ENCODE peak calls at places on chromosomes 7 and 10, in nine cellular contexts. C, V, J, E, Z, S, O, R and A are unnamed samples.

GRCh38 chr10:79137826-79138225 is 69.1 kb downstream of the ZMIZ1 start:
- DNase-seq in C (no peak), V (peak; percentile 62), J (no peak), E (no peak), Z (no peak), S (no peak), O (no peak), R (no peak), A (no peak)

GRCh38 chr7:138865843-138866242 is 67.8 kb upstream of the ATP6V0A4 start:
- DNase-seq in C (no peak), V (no peak), J (no peak), E (no peak), Z (no peak), S (no peak), O (no peak), R (no peak), A (no peak)

GRCh38 chr7:84228526-84228925 is 33.9 kb upstream of the SEMA3A start:
- DNase-seq in C (peak; percentile 92), V (no peak), J (no peak), E (no peak), Z (no peak), S (no peak), O (no peak), R (no peak), A (no peak)

GRCh38 chr10:53990799-53991238 is 810.2 kb downstream of the PCDH15 start:
- DNase-seq in C (no peak), V (no peak), J (no peak), E (peak; percentile 55), Z (no peak), S (peak; percentile 46), O (no peak), R (no peak), A (no peak)

GRCh38 chr7:3836855-3837254 is 535.8 kb downstream of the SDK1 start:
- DNase-seq in C (no peak), V (no peak), J (no peak), E (no peak), Z (no peak), S (no peak), O (no peak), R (no peak), A (no peak)

GRCh38 chr7:63968629-63969028 is 30.0 kb upstream of the ZNF722 start:
- DNase-seq in C (no peak), V (no peak), J (no peak), E (no peak), Z (no peak), S (no peak), O (no peak), R (no peak), A (no peak)

GRCh38 chr10:21330628-21331020 is 194.9 kb downstream of the SKIDA1 start:
- DNase-seq in C (no peak), V (no peak), J (no peak), E (no peak), Z (no peak), S (no peak), O (no peak), R (no peak), A (no peak)

GRCh38 chr10:79939969-79940368 is 8.9 kb downstream of the SFTPD start:
- DNase-seq in C (no peak), V (no peak), J (no peak), E (no peak), Z (no peak), S (no peak), O (no peak), R (no peak), A (no peak)

GRCh38 chr7:152106990-152107389 is 81.5 kb downstream of the GALNT11 start:
- DNase-seq in C (no peak), V (peak; percentile 48), J (no peak), E (no peak), Z (peak; percentile 5), S (no peak), O (no peak), R (no peak), A (no peak)

GRCh38 chr10:103637855-103638561 is 144.5 kb downstream of the NEURL1 start:
- DNase-seq in C (no peak), V (peak; percentile 92), J (peak; percentile 67), E (peak; percentile 87), Z (peak; percentile 80), S (no peak), O (no peak), R (peak; percentile 86), A (no peak)

GRCh38 chr10:3068968-3069737 is 1.8 kb downstream of the PFKP start:
- DNase-seq in C (no peak), V (peak; percentile 27), J (no peak), E (peak; percentile 67), Z (no peak), S (no peak), O (peak; percentile 33), R (no peak), A (no peak)

GRCh38 chr7:112361154-112361553 is 89.1 kb upstream of the IFRD1 start:
- DNase-seq in C (no peak), V (no peak), J (no peak), E (no peak), Z (no peak), S (no peak), O (no peak), R (no peak), A (no peak)

GRCh38 chr10:102229810-102230263 is 3.7 kb downstream of the ELOVL3 start:
- DNase-seq in C (peak; percentile 55), V (peak; percentile 65), J (peak; percentile 89), E (peak; percentile 90), Z (peak; percentile 59), S (peak; percentile 92), O (peak; percentile 93), R (peak; percentile 57), A (no peak)

GRCh38 chr10:102231357-102232318 is 5.5 kb downstream of the ELOVL3 start:
- DNase-seq in C (no peak), V (no peak), J (no peak), E (peak; percentile 77), Z (peak; percentile 20), S (peak; percentile 86), O (peak; percentile 60), R (no peak), A (no peak)

GRCh38 chr10:102230861-102231356 is 4.8 kb downstream of the ELOVL3 start:
- DNase-seq in C (no peak), V (no peak), J (no peak), E (peak; percentile 74), Z (peak; percentile 24), S (peak; percentile 80), O (peak; percentile 65), R (no peak), A (no peak)

GRCh38 chr10:102227050-102227449 is 951 bp downstream of the ELOVL3 start:
- DNase-seq in C (no peak), V (peak; percentile 49), J (no peak), E (no peak), Z (peak; percentile 80), S (peak; percentile 76), O (no peak), R (no peak), A (no peak)

GRCh38 chr10:102230264-102230860 is 4.3 kb downstream of the ELOVL3 start:
- DNase-seq in C (peak; percentile 57), V (peak; percentile 42), J (no peak), E (peak; percentile 72), Z (peak; percentile 65), S (peak; percentile 76), O (peak; percentile 69), R (no peak), A (no peak)
- H3K4me3 ChIP-seq in C (peak overlapping the region; percentile 56), V (peak overlapping the region; percentile 41), J (peak overlapping the region; percentile 77), E (peak overlapping the region; percentile 55), Z (peak overlapping the region; percentile 43), S (peak overlapping the region; percentile 50), O (peak overlapping the region; percentile 39), R (peak overlapping the region; percentile 35), A (peak overlapping the region; percentile 51)

GRCh38 chr7:100176096-100176835 is 915 bp downstream of the GPC2 start:
- DNase-seq in C (no peak), V (no peak), J (no peak), E (no peak), Z (no peak), S (peak; percentile 34), O (no peak), R (no peak), A (no peak)
- H3K4me3 ChIP-seq in C (peak overlapping the region; percentile 80), V (peak overlapping the region; percentile 69), J (peak overlapping the region; percentile 65), E (peak overlapping the region; percentile 59), Z (peak overlapping the region; percentile 82), S (no peak overlapping the region), O (peak overlapping the region; percentile 48), R (peak overlapping the region; percentile 84), A (peak overlapping the region; percentile 94)

DNA sequence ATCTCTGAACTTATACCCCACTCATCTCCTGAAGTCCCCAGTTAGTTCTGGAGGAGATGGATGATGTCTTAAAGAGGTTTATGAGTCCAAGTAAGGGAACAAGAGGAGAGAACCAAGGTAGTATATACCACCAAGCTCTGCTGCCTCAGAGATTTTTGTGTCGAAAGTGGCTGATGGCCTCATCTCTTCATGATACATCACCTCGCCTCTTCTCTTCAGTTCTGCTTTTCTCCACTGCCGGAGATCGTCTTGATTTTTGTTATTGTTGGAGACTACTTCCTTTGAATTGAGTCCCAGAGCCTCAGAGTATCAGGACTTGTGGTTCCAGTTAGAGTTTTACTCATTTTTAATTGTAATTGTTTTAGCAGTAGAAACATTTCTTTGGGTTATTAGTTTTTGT is 1.9 kb downstream of the VTI1A start:
- DNase-seq in C (no peak), V (no peak), J (no peak), E (no peak), Z (no peak), S (no peak), O (no peak), R (no peak), A (no peak)
- H3K4me3 ChIP-seq in C (no peak overlapping the region), V (no peak overlapping the region), J (no peak overlapping the region), E (no peak overlapping the region), Z (no peak overlapping the region), S (no peak overlapping the region), O (no peak overlapping the region), R (no peak overlapping the region), A (no peak overlapping the region)

DNA sequence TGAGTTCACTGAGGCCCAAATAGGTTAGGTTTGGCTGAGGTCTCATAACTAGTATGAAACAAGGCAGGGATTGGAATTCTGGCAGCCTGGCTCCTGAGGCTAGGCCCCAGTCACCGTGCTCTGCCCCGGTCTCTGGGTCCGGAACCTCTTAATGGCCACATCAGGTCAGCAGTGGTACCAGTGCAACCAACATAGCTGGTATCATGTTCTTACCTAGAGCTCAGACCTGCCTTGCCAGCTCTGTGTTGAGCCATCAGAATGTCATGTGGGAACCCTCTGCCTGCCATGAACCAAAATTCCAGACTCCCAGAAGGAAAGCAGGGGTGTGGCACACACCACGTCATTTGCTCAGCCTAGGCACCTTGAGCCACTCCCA is 56.5 kb downstream of the ZNF467 start:
- DNase-seq in C (no peak), V (no peak), J (no peak), E (no peak), Z (no peak), S (peak; percentile 43), O (no peak), R (no peak), A (no peak)
- H3K4me3 ChIP-seq in C (no peak overlapping the region), V (no peak overlapping the region), J (peak overlapping the region; percentile 33), E (peak overlapping the region; percentile 86), Z (no peak overlapping the region), S (no peak overlapping the region), O (no peak overlapping the region), R (no peak overlapping the region), A (no peak overlapping the region)

DNA sequence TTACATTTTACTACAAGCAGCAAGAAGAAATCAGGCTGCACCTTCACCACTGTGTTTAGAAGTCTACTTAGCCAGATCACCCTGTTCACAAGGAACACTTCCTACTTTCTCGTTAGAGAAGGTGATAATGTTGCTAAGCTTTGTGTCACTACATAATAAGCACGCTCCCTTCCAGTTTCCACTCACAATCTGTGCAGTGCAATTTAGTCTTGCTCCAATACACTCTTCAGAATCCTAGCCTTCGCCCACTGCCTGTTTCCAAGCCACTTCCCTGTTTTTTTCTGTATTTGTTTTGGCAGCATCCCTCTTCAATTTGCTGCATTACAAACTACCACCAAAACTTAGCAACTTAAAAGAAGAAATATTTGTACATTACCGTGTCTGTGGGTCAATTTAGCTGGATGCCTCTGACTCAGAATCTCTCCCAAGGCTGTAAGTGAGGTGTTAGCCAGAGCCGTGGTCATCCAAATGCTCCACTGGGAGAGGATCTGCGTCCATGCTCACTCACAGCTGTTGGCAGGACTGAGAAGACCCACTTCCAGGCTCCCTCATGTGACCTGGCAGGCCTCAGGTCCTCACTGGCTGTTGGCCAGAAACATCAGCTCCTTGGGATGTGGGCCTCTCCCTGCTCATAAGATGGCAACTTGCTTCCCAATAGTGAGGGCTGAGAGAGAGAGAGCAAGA is 110.4 kb downstream of the PON1 start:
- DNase-seq in C (no peak), V (no peak), J (no peak), E (peak; percentile 73), Z (peak; percentile 20), S (no peak), O (no peak), R (peak; percentile 98), A (no peak)
- H3K4me3 ChIP-seq in C (no peak overlapping the region), V (no peak overlapping the region), J (no peak overlapping the region), E (no peak overlapping the region), Z (no peak overlapping the region), S (no peak overlapping the region), O (no peak overlapping the region), R (no peak overlapping the region), A (no peak overlapping the region)